ENCODE peak calls at places on chromosome 16, in four cellular contexts. L is cardiac muscle cell, W is lower leg skin, D is A549. J is an unnamed sample.
A peak's percentile ranks its signal among the peaks of the same experiment; 100 is the strongest.

GRCh38 chr16:4273858-4274291 is 1.1 kb upstream of the TFAP4 start:
- DNase-seq in L (peak; percentile 61), D (peak; percentile 74), W (peak; percentile 90), J (no peak)

GRCh38 chr16:87317766-87318121 is 552 bp upstream of the C16orf95 start:
- DNase-seq in W (peak; percentile 93), L (peak; percentile 58), D (peak; percentile 60), J (peak; percentile 37)

GRCh38 chr16:11177578-11178130 is 78.3 kb downstream of the SOCS1 start:
- DNase-seq in W (no peak), D (no peak), L (no peak), J (no peak)

GRCh38 chr16:49961087-49961486 is 63.9 kb upstream of the CNEP1R1 start:
- DNase-seq in D (no peak), W (no peak), L (no peak), J (no peak)

GRCh38 chr16:57163842-57164241 is 22.0 kb downstream of the PSME3IP1 start:
- DNase-seq in D (no peak), L (no peak), W (no peak), J (no peak)

GRCh38 chr16:77383606-77384187 is 51.1 kb downstream of the ADAMTS18 start:
- DNase-seq in D (no peak), L (no peak), W (no peak), J (no peak)

GRCh38 chr16:67199808-67200198 is 872 bp downstream of the ELMO3 start:
- DNase-seq in W (no peak), D (no peak), L (no peak), J (no peak)

GRCh38 chr16:57091200-57091989 is 988 bp upstream of the CPNE2 start:
- DNase-seq in D (peak; percentile 67), W (peak; percentile 89), L (peak; percentile 54), J (peak; percentile 45)

GRCh38 chr16:87406495-87407088 is 14.5 kb downstream of the MAP1LC3B start:
- DNase-seq in D (no peak), W (peak; percentile 73), L (no peak), J (no peak)

GRCh38 chr16:67215690-67216089 is 11.2 kb upstream of the TMEM208 start:
- DNase-seq in L (no peak), D (no peak), W (no peak), J (no peak)

GRCh38 chr16:66446737-66447136 is 19.6 kb downstream of the BEAN1 start:
- DNase-seq in D (no peak), L (no peak), W (peak; percentile 64), J (no peak)

GRCh38 chr16:66551362-66551761 is 1.0 kb upstream of the CKLF start:
- DNase-seq in L (peak; percentile 27), W (no peak), D (peak; percentile 59), J (no peak)

GRCh38 chr16:48614759-48615158 is 4.8 kb upstream of the N4BP1 start:
- DNase-seq in D (no peak), L (no peak), W (peak; percentile 52), J (no peak)
- H3K4me3 ChIP-seq in D (no peak overlapping the region), L (no peak overlapping the region), W (no peak overlapping the region), J (no peak overlapping the region)

DNA sequence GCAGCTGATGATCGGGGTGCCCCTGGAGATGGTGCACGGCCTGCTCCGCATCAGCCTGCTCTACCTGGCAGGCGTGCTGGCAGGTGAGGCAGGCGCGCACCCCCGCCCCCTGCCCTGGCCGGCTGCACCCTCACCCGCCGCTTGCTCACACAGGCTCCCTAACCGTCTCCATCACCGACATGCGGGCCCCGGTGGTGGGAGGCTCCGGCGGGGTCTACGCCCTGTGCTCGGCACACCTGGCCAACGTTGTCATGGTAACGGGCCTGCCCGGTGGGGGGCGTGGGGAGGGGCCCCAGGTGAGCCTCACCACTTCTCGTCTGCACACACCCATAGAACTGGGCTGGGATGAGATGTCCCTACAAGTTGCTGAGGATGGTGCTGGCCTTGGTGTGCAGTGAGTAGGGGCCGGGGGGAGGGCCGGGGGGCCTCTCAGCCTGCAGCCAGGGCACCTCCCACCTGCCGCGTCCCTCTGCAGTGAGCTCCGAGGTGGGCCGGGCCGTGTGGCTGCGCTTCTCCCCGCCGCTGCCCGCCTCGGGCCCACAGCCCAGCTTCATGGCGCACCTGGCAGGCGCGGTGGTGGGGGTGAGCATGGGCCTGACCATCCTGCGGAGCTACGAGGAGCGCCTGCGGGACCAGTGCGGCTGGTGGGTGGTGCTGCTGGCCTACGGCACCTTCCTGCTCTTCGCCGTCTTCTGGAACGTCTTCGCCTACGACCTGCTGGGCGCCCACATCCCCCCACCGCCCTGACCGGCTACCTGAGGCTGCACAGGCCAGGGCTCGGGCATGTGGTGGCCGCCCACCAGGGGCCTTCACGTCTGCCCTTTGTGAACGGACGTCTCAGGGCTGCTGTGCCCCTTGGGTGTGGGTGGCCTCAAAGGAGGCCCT is 2.1 kb downstream of the RHBDL1 start:
- DNase-seq in L (no peak), W (no peak), D (no peak), J (no peak)
- H3K4me3 ChIP-seq in L (no peak overlapping the region), W (no peak overlapping the region), D (no peak overlapping the region), J (no peak overlapping the region)

GRCh38 chr16:2512920-2513404 is 790 bp upstream of the ATP6V0C start:
- DNase-seq in W (no peak), L (no peak), D (no peak), J (no peak)
- H3K4me3 ChIP-seq in W (no peak overlapping the region), L (peak overlapping the region; percentile 86), D (peak overlapping the region; percentile 84), J (peak overlapping the region; percentile 88)

DNA sequence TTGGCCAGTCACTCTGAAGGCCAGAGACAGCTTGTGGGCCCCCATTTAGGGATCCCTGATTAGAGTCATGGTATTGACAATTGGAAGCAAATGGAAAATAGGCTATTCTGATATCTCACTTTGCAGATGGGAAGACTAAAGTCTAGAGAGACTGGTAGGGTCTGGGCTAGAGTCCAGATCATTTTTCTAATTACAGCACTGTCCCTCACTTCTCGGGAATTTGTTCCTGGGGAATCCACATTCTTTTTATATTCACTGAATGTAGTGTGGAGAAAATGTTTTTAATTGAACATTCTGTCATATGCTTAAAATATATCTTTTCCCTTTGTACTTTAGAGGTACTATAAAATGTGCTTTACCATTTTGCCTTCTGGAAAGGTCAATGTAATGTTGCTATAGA is 1.1 kb downstream of the KATNIP start:
- DNase-seq in D (no peak), L (no peak), W (no peak), J (no peak)
- H3K4me3 ChIP-seq in D (peak overlapping the region; percentile 81), L (no peak overlapping the region), W (no peak overlapping the region), J (peak overlapping the region; percentile 98)

GRCh38 chr16:88992351-88993005 is 15.5 kb upstream of the CBFA2T3 start:
- DNase-seq in L (peak; percentile 39), D (no peak), W (no peak), J (no peak)
- H3K4me3 ChIP-seq in L (no peak overlapping the region), D (no peak overlapping the region), W (no peak overlapping the region), J (no peak overlapping the region)

DNA sequence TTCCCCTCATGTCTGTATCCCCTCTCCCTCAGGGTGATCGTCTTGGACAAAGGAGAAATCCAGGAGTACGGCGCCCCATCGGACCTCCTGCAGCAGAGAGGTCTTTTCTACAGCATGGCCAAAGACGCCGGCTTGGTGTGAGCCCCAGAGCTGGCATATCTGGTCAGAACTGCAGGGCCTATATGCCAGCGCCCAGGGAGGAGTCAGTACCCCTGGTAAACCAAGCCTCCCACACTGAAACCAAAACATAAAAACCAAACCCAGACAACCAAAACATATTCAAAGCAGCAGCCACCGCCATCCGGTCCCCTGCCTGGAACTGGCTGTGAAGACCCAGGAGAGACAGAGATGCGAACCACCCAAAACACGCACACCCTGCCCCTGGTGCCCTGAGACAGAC is 82.2 kb downstream of the ABCC6 start:
- DNase-seq in L (no peak), W (no peak), D (no peak), J (no peak)
- H3K4me3 ChIP-seq in L (no peak overlapping the region), W (no peak overlapping the region), D (no peak overlapping the region), J (no peak overlapping the region)